ENCODE peak calls at places on chromosomes 11 and 22, in eight cellular contexts. K, E, W, G, M, S, X and A are unnamed samples.

GRCh38 chr22:40323681-40324083 is 22.6 kb upstream of the ADSL start:
- DNase-seq in K (no peak), E (no peak), W (no peak), G (no peak), M (no peak), S (no peak), X (no peak), A (no peak)

GRCh38 chr11:119023741-119024140 is 5.2 kb downstream of the TRAPPC4 start:
- DNase-seq in K (peak; percentile 86), E (no peak), W (no peak), G (no peak), M (no peak), S (no peak), X (no peak), A (no peak)

GRCh38 chr11:135033545-135033944 is 621.5 kb upstream of the B3GAT1 start:
- DNase-seq in K (peak; percentile 50), E (no peak), W (peak; percentile 80), G (peak; percentile 56), M (no peak), S (no peak), X (no peak), A (peak; percentile 51)

GRCh38 chr22:37278261-37278660 is 4.0 kb upstream of the CYTH4 start:
- DNase-seq in K (no peak), E (no peak), W (no peak), G (no peak), M (no peak), S (no peak), X (no peak), A (no peak)

GRCh38 chr11:103987631-103988594 is 48.5 kb upstream of the DDI1 start:
- DNase-seq in K (peak; percentile 76), E (no peak), W (no peak), G (peak; percentile 26), M (no peak), S (no peak), X (no peak), A (no peak)

GRCh38 chr11:93542753-93543246 is 391 bp downstream of the SMCO4 start:
- DNase-seq in K (no peak), E (peak; percentile 29), W (no peak), G (peak; percentile 47), M (no peak), S (no peak), X (no peak), A (no peak)

GRCh38 chr22:43001271-43002197 is 13.4 kb downstream of the PACSIN2 start:
- DNase-seq in K (peak; percentile 63), E (no peak), W (no peak), G (no peak), M (no peak), S (no peak), X (no peak), A (no peak)

GRCh38 chr11:67301951-67302516 is 1.3 kb upstream of the SSH3 start:
- DNase-seq in K (peak; percentile 94), E (no peak), W (peak; percentile 45), G (peak; percentile 78), M (no peak), S (no peak), X (no peak), A (no peak)

GRCh38 chr11:63489879-63490278 is 1.1 kb downstream of the PLAAT5 start:
- DNase-seq in K (peak; percentile 59), E (no peak), W (no peak), G (no peak), M (no peak), S (no peak), X (no peak), A (no peak)

GRCh38 chr11:64916040-64916847 is 765 bp downstream of the ATG2A start:
- DNase-seq in K (peak; percentile 59), E (peak; percentile 38), W (no peak), G (peak; percentile 20), M (peak; percentile 50), S (no peak), X (peak; percentile 51), A (peak; percentile 37)

GRCh38 chr11:128171496-128171895 is 415.9 kb downstream of the ETS1 start:
- DNase-seq in K (no peak), E (no peak), W (no peak), G (peak; percentile 41), M (no peak), S (no peak), X (no peak), A (no peak)

GRCh38 chr22:33049125-33049729 is 9.0 kb downstream of the SYN3 start:
- DNase-seq in K (peak; percentile 88), E (peak; percentile 39), W (peak; percentile 80), G (peak; percentile 12), M (peak; percentile 20), S (peak; percentile 9), X (peak; percentile 46), A (peak; percentile 79)